ENCODE peak calls at places on chromosomes 4 and X, in five cellular contexts. X, P, H, S and Z are unnamed samples.

GRCh38 chr4:146076081-146076480 is 99.4 kb upstream of the LSM6 start:
- DNase-seq in P (no peak), H (no peak), X (no peak), S (no peak), Z (no peak)

GRCh38 chr4:101790521-101791188 is at the start of gene BANK1:
- DNase-seq in P (no peak), H (peak), X (peak), S (peak), Z (no peak)

GRCh38 chr4:28117067-28117756 is 1256.6 kb downstream of the STIM2 start:
- DNase-seq in H (no peak), P (no peak), X (no peak), S (no peak), Z (no peak)

GRCh38 chrX:40207626-40208025 is 109.9 kb upstream of the BCOR start:
- DNase-seq in P (peak), S (no peak), X (peak), H (no peak), Z (no peak)

GRCh38 chrX:23616361-23616760 is 50.9 kb upstream of the PRDX4 start:
- DNase-seq in X (peak), S (no peak), H (no peak), P (peak), Z (no peak)

GRCh38 chrX:46573896-46574336 is 351 bp downstream of the CHST7 start:
- DNase-seq in P (peak), X (peak), S (peak), H (peak), Z (no peak)

GRCh38 chr4:13511101-13511500 is 27.0 kb upstream of the RAB28 start:
- DNase-seq in X (no peak), S (no peak), P (peak), H (no peak), Z (no peak)

GRCh38 chr4:8940792-8941491 is 69.3 kb upstream of the HMX1 start:
- DNase-seq in H (no peak), S (peak), P (no peak), X (no peak), Z (peak)

GRCh38 chrX:109880629-109881028 is 122.3 kb upstream of the TMEM164 start:
- DNase-seq in H (peak), P (no peak), S (no peak), X (no peak), Z (no peak)

GRCh38 chrX:11757397-11757728 is 674 bp upstream of the MSL3 start:
- DNase-seq in X (no peak), S (no peak), P (no peak), H (no peak), Z (no peak)

GRCh38 chr4:38030023-38030422 is 69.8 kb downstream of the PTTG2 start:
- DNase-seq in P (peak), X (peak), H (no peak), S (no peak), Z (no peak)

GRCh38 chrX:107102980-107103379 is 15.6 kb downstream of the RBM41 start:
- DNase-seq in H (no peak), P (peak), X (peak), S (peak), Z (no peak)